ENCODE peak calls at places on chromosomes 16 and 17, in six cellular contexts. W, X, L, Z, R and H are unnamed samples. For H3K9me2, the result is how much of the 10 kb centered on the place peaks cover.

GRCh38 chr16:57477531-57478202 is 8.6 kb downstream of the DOK4 start:
- DNase-seq in W (no peak), L (peak), Z (no peak), X (no peak), R (no peak), H (no peak)

GRCh38 chr16:57531635-57532220 is 4.6 kb downstream of the CCDC102A start:
- DNase-seq in W (no peak), Z (no peak), R (no peak), X (no peak), L (peak), H (no peak)

GRCh38 chr16:69531988-69532387 is 33.8 kb upstream of the NFAT5 start:
- DNase-seq in W (no peak), R (no peak), Z (no peak), X (no peak), L (no peak), H (no peak)

GRCh38 chr17:78645421-78646295 is 68.5 kb upstream of the DNAH17 start:
- DNase-seq in X (peak), R (peak), L (peak), W (no peak), Z (peak), H (peak)

GRCh38 chr17:8894673-8895578 is 27.5 kb upstream of the PIK3R6 start:
- DNase-seq in X (peak), L (peak), W (peak), Z (peak), R (peak), H (peak)

GRCh38 chr16:56911771-56912541 is 20.0 kb upstream of the HERPUD1 start:
- DNase-seq in L (no peak), Z (no peak), R (no peak), W (no peak), X (peak), H (peak)

GRCh38 chr17:41585301-41585700 is 1.4 kb downstream of the KRT14 start:
- DNase-seq in L (no peak), X (no peak), W (no peak), R (no peak), Z (no peak), H (no peak)

GRCh38 chr17:37220609-37220953 is 155.2 kb upstream of the C17orf78 start:
- DNase-seq in Z (peak), R (peak), X (peak), L (peak), W (peak), H (peak)

GRCh38 chr17:14302421-14303099 is 1.7 kb downstream of the HS3ST3B1 start:
- DNase-seq in R (peak), Z (peak), L (peak), W (peak), X (peak), H (peak)
- H3K9ac ChIP-seq in R (peak), Z (no peak), L (peak), W (peak), X (peak), H (no peak)

GRCh38 chr16:5044011-5044540 is 10.3 kb upstream of the NAGPA start:
- DNase-seq in W (no peak), L (no peak), X (no peak), Z (no peak), R (no peak), H (no peak)

GRCh38 chr16:5045499-5046115 is 11.9 kb upstream of the NAGPA start:
- DNase-seq in W (no peak), Z (no peak), X (no peak), L (no peak), R (no peak), H (no peak)

GRCh38 chr16:5036228-5037156 is 2.8 kb upstream of the NAGPA start:
- DNase-seq in Z (no peak), W (no peak), R (peak), X (no peak), L (no peak), H (no peak)

GRCh38 chr16:5042574-5043171 is 8.9 kb upstream of the NAGPA start:
- DNase-seq in L (no peak), Z (peak), X (peak), W (peak), R (no peak), H (peak)

DNA sequence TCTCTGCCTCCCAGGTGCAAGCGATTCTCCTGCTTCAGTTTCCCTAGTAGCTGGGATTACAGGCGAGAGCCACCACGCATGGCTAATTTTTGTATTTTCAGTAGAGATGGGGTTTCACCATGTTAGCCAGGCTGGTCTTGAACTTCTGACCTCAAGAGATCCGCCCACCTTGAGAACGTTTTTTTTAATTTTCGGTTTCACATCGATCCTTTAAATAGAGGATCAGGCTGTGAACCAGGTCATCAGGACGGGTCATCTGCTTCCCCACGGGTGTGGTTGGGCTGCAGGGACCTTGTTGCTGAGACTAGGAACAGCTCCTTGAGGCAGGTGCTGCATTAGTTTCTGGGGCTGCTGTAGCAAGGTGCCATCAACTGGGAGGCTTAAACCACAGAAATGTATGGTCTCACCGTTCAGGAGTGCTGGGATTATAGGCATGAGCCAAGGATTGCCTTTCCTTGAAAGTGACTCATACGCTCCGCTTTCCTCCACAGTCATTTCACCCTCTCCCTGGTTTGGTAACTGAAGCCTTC is 7.9 kb upstream of the NAGPA start:
- DNase-seq in W (peak), Z (peak), L (no peak), R (no peak), X (peak), H (peak)
- H3K9me2 ChIP-seq in W (under half), Z (under half), L (under half), R (under half), X (under half), H (under half)

GRCh38 chr17:77611791-77612466 is 346.6 kb upstream of the TNRC6C start:
- DNase-seq in R (no peak), Z (no peak), L (no peak), W (no peak), X (no peak), H (no peak)

GRCh38 chr17:77609553-77610517 is 348.7 kb upstream of the TNRC6C start:
- DNase-seq in L (no peak), R (peak), Z (no peak), W (no peak), X (peak), H (peak)

GRCh38 chr17:77610518-77610893 is 348.0 kb upstream of the TNRC6C start:
- DNase-seq in X (no peak), R (no peak), L (no peak), Z (no peak), W (no peak), H (no peak)

GRCh38 chr17:77613181-77613580 is 345.3 kb upstream of the TNRC6C start:
- DNase-seq in L (no peak), X (peak), Z (no peak), R (no peak), W (no peak), H (no peak)

DNA sequence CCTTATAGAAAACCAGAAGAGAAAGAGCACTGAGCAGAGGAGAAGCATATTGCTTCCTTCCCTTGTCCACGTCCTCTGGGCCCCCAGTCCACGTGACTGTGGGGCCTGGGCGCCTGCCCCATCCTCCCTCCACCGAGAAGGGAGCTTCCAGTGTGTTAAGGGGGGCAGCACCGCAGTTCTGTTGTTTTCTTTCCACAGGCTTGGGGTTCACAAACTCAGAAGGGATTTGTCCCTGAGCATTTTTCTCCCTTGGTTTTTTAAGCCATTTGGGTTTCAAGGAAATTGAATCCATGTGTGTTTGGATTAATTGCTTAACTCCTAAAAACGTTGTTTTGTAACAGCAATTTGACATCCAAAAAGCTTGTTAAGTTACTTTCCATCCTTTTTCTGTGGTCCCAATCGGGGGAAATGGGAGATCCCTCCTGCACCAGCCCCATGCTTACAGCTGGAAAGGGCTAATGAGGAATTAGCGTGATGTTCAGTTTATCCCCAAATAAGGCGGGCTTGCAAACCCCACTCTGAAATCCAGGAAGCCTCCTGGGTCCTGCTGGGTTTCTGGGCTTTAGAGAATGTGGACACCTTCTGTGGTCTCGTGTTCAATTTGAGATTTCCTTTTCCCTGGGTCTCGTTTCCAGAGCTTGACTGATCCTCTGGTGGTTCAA is 347.4 kb upstream of the TNRC6C start:
- DNase-seq in Z (no peak), X (peak), R (no peak), W (no peak), L (no peak), H (no peak)
- H3K9ac ChIP-seq in Z (no peak), X (no peak), R (no peak), W (no peak), L (no peak), H (no peak)

DNA sequence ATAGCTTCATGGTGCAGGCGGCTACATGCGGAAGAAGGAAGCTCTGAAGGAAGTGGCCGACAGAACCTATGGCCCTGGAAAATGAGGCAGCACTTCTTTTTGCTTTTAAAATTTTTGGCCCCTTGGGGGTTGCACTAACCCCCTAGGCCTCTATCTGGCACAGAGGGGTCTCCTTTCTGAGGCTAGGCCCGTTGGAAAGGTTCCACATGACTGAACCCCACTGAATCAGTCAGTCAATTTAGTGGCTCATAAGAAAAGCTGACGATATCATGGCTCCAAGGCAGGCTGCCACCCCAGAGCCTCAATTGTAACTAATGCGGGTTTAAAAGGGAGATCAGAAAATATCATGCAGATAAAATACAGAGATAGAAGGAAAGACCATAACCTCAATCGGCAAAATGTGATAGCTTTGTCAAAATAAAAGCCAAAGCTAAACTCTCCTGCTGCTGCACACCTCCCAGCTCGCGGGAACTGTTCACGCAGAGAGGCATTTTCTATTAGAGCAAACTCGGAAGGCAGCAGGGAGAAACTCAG is 200.2 kb upstream of the PMFBP1 start:
- DNase-seq in W (no peak), L (no peak), X (no peak), R (no peak), Z (no peak), H (no peak)
- H3K9me2 ChIP-seq in W (under half), L (under half), X (under half), R (under half), Z (under half), H (under half)

DNA sequence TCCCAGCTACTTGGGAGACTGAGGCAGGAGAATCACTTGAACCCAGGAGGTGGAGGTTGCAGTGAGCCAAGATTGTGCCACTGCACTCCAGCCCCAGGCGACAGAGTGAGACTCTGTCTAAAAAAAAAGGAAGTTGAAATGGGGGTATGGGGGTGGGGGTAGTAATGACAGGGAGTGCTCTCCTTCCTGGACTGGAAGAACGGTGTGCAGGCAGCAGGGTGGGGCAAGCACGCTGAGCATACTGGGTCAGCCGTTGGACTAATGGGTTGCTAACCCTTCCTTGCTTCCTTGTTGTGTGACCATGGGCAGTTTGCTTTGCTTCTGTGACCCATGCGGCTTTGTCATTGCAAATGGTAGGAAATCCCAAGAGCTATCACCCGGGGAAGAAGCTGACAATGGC is 16.5 kb downstream of the KATNIP start:
- DNase-seq in R (no peak), L (no peak), X (no peak), Z (no peak), W (no peak), H (no peak)
- H3K9ac ChIP-seq in R (no peak), L (no peak), X (no peak), Z (no peak), W (no peak), H (no peak)

GRCh38 chr17:28509784-28510183 is 3.6 kb downstream of the FOXN1 start:
- DNase-seq in Z (no peak), W (no peak), R (no peak), L (no peak), X (peak), H (no peak)

GRCh38 chr17:28511858-28512461 is 5.8 kb downstream of the FOXN1 start:
- DNase-seq in W (no peak), X (no peak), L (no peak), R (no peak), Z (no peak), H (no peak)

GRCh38 chr17:28515518-28515917 is 9.4 kb downstream of the FOXN1 start:
- DNase-seq in X (no peak), R (no peak), L (no peak), W (no peak), Z (no peak), H (no peak)

GRCh38 chr17:28514571-28515002 is 8.4 kb downstream of the FOXN1 start:
- DNase-seq in R (no peak), W (no peak), X (no peak), Z (no peak), L (no peak), H (no peak)

DNA sequence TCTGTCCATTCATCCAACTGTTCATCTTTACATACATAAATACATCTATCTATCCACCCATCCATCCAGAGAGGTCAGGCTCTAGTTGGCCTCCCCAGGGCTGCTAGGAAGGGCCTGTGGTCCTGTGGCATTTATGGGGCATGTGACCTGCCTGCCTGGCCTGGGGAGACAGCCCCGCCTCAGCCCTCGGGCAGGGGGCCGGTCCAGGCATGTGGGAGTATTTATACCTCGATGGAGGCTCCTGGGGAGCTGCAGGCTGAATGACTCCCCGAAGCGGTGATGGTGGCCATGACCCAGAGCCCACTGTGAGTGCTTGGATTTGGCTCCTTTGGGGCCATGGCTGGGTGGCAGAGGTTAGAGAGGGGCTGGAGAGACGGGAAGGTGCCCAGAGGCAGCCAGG is 7.3 kb downstream of the FOXN1 start:
- DNase-seq in X (no peak), L (no peak), Z (no peak), W (no peak), R (no peak), H (no peak)
- H3K9me2 ChIP-seq in X (under half), L (under half), Z (under half), W (under half), R (under half), H (under half)

GRCh38 chr17:43908111-43908721 is 880 bp upstream of the MPP2 start:
- DNase-seq in L (peak), Z (no peak), R (peak), X (peak), W (peak), H (no peak)

GRCh38 chr17:43907425-43907981 is at the start of gene MPP2:
- DNase-seq in W (peak), R (peak), Z (peak), X (peak), L (peak), H (no peak)

GRCh38 chr17:43905985-43906852 is 1.1 kb downstream of the MPP2 start:
- DNase-seq in W (no peak), L (peak), R (no peak), X (peak), Z (no peak), H (no peak)

GRCh38 chr17:43905400-43905984 is 1.8 kb downstream of the MPP2 start:
- DNase-seq in W (no peak), L (peak), X (no peak), Z (no peak), R (no peak), H (no peak)

DNA sequence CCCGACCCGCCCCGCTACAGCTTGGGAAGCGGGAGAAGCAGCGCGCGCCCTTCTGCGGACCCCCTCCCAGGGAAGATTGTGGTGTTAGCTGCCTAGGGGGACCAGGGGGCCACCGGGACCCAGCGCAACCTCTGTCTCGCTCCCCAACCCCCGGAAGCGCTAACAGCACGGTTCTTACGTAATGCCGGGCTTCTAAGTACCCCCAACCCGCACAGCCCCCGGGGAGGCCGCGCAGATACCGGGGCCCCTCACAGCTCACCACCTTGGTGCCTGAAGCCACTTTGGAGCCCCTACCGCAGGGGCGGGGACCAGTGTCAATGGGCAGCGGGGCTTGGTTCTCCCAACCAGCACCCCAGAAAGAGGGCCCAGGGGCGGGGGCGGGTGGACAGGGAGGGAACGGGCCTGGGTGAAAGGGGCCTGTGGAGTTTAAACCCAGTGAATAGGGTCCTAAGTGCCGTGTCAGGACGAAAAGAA is 348 bp downstream of the MPP2 start:
- DNase-seq in Z (no peak), W (no peak), X (peak), R (no peak), L (no peak), H (no peak)
- H3K9ac ChIP-seq in Z (no peak), W (peak), X (peak), R (peak), L (peak), H (no peak)